ENCODE peak calls at places on chromosomes 6 and 20, in ten cellular contexts. U is occipital lobe; M is caudate nucleus; D is renal cortical epithelial cell; Q is stimulated activated CD4-positive, alpha-beta T cell treated with anti-CD3 and anti-CD28 coated beads, Interleukin-1b, Interleukin-23, amount 100 ng/mL, for 24 hours; F is activated B cell treated with CpG ODN at 0.5 μM for 24 hours; H is sigmoid colon; Y is anterior cingulate cortex; P is nephron progenitor cell; N is H4. W is an unnamed sample.
A peak's percentile ranks its signal among the peaks of the same experiment; 100 is the strongest.

GRCh38 chr20:31543966-31544598 is 29.8 kb downstream of the HM13 start:
- DNase-seq in P (no peak), N (peak; percentile 60), Q (no peak), F (no peak), M (no peak), D (peak; percentile 83), Y (no peak), H (no peak), U (no peak), W (no peak)

GRCh38 chr20:38460040-38460623 is 12.5 kb upstream of the RALGAPB start:
- DNase-seq in D (peak; percentile 96), Q (no peak), Y (no peak), M (no peak), U (no peak), P (no peak), H (peak; percentile 39), F (no peak), N (peak; percentile 88), W (no peak)

GRCh38 chr6:137914530-137915193 is 47.6 kb downstream of the TNFAIP3 start:
- DNase-seq in H (no peak), M (no peak), P (no peak), U (no peak), F (no peak), Q (no peak), D (no peak), Y (no peak), N (no peak), W (no peak)

GRCh38 chr20:38790210-38791053 is 15.1 kb upstream of the PPP1R16B start:
- DNase-seq in H (no peak), U (no peak), N (peak; percentile 44), P (peak; percentile 42), M (no peak), Q (no peak), F (no peak), D (peak; percentile 36), Y (no peak), W (no peak)

GRCh38 chr20:57941572-57942381 is 232.0 kb upstream of the PMEPA1 start:
- DNase-seq in U (no peak), H (no peak), Y (no peak), D (peak; percentile 12), F (no peak), N (peak; percentile 56), M (no peak), Q (no peak), P (peak; percentile 37), W (no peak)

GRCh38 chr6:141607956-141608355 is 524.8 kb upstream of the GJE1 start:
- DNase-seq in H (no peak), D (no peak), Q (no peak), Y (no peak), P (no peak), N (no peak), U (no peak), M (no peak), F (no peak), W (no peak)

GRCh38 chr20:58714923-58715708 is 22.5 kb downstream of the NPEPL1 start:
- DNase-seq in H (peak; percentile 63), D (no peak), F (peak; percentile 13), Y (no peak), P (no peak), U (no peak), M (no peak), N (no peak), Q (no peak), W (no peak)

GRCh38 chr6:7134999-7135735 is 27.4 kb downstream of the RREB1 start:
- DNase-seq in F (no peak), Q (no peak), N (no peak), Y (no peak), P (no peak), H (no peak), U (no peak), M (no peak), D (no peak), W (no peak)

GRCh38 chr6:106702451-106703110 is 73.2 kb downstream of the QRSL1 start:
- DNase-seq in D (peak; percentile 67), Q (no peak), U (no peak), F (peak; percentile 30), Y (no peak), N (no peak), H (no peak), P (no peak), M (no peak), W (no peak)

GRCh38 chr6:101126501-101126900 is 245.4 kb upstream of the ASCC3 start:
- DNase-seq in Y (no peak), U (no peak), F (no peak), M (no peak), P (no peak), D (no peak), Q (no peak), N (no peak), H (no peak), W (no peak)

GRCh38 chr20:21303061-21303871 is at the start of gene XRN2:
- DNase-seq in Y (peak; percentile 90), F (peak; percentile 93), Q (peak; percentile 94), P (peak; percentile 97), U (peak; percentile 90), N (peak; percentile 93), H (peak; percentile 98), D (peak; percentile 81), M (peak; percentile 76), W (peak; percentile 93)

GRCh38 chr6:10412948-10413849 is 1.7 kb downstream of the TFAP2A start:
- DNase-seq in M (no peak), Q (no peak), H (no peak), Y (no peak), F (no peak), D (no peak), N (no peak), U (no peak), P (no peak), W (no peak)

GRCh38 chr20:14494355-14494754 is 156.9 kb upstream of the FLRT3 start:
- DNase-seq in H (no peak), Y (no peak), M (no peak), N (no peak), U (no peak), Q (no peak), P (no peak), D (no peak), F (no peak), W (no peak)

GRCh38 chr6:104699598-104700329 is 160.0 kb downstream of the HACE1 start:
- DNase-seq in N (no peak), D (no peak), Y (no peak), H (no peak), M (no peak), U (no peak), F (no peak), Q (no peak), P (no peak), W (no peak)

GRCh38 chr6:2914318-2914660 is 11.2 kb upstream of the SERPINB9 start:
- DNase-seq in Y (no peak), P (no peak), D (no peak), M (no peak), F (no peak), Q (no peak), N (no peak), U (no peak), H (no peak), W (no peak)

GRCh38 chr6:149137594-149137993 is 179.9 kb upstream of the TAB2 start:
- DNase-seq in Y (no peak), Q (no peak), N (no peak), M (no peak), U (no peak), H (no peak), F (no peak), P (no peak), D (peak; percentile 25), W (no peak)

GRCh38 chr6:98487612-98488011 is 346.8 kb upstream of the POU3F2 start:
- DNase-seq in N (no peak), Y (no peak), H (no peak), U (no peak), M (no peak), P (no peak), Q (no peak), F (no peak), D (no peak), W (no peak)

GRCh38 chr6:25232478-25232877 is 46.7 kb upstream of the CARMIL1 start:
- DNase-seq in F (no peak), U (peak; percentile 8), P (peak; percentile 16), Q (no peak), H (no peak), M (no peak), N (no peak), Y (no peak), D (no peak), W (no peak)

GRCh38 chr6:166167801-166168615 is at the start of gene TBXT:
- DNase-seq in H (no peak), U (no peak), F (no peak), N (no peak), D (no peak), Q (no peak), P (peak; percentile 58), M (no peak), Y (no peak), W (no peak)